ENCODE peak calls at places on chromosomes 12 and 14, in ten cellular contexts. J is HEK293T; I is lung; P is thoracic aorta; L is Caki2; X is CD4-positive, alpha-beta memory T cell; Z is OCI-LY7; U is NAMALWA; D is left ventricle myocardium superior; R is frontal cortex. H is an unnamed sample.
A peak's percentile ranks its signal among the peaks of the same experiment; 100 is the strongest.

GRCh38 chr14:39169541-39169900 is 612 bp downstream of the TRAPPC6B start:
- DNase-seq in J (no peak), I (peak; percentile 51), P (no peak), L (no peak), X (no peak), Z (no peak), U (no peak), D (no peak), R (no peak), H (no peak)

GRCh38 chr12:49626169-49626835 is 2.9 kb downstream of the PRPF40B start:
- DNase-seq in J (no peak), I (no peak), P (no peak), L (peak; percentile 27), X (no peak), Z (no peak), U (peak; percentile 23), D (no peak), R (no peak), H (no peak)

GRCh38 chr12:19898009-19898408 is 458.7 kb downstream of the AEBP2 start:
- DNase-seq in J (no peak), I (no peak), P (no peak), L (no peak), X (no peak), Z (no peak), U (no peak), D (no peak), R (no peak), H (no peak)

GRCh38 chr12:94987806-94988205 is 15.7 kb downstream of the NDUFA12 start:
- DNase-seq in J (no peak), I (no peak), P (no peak), L (no peak), X (peak; percentile 59), Z (no peak), U (no peak), D (no peak), R (no peak), H (no peak)

GRCh38 chr12:43740511-43741100 is 18.0 kb downstream of the PUS7L start:
- DNase-seq in J (no peak), I (no peak), P (no peak), L (no peak), X (no peak), Z (no peak), U (no peak), D (no peak), R (no peak), H (no peak)

GRCh38 chr12:113930249-113930648 is 35.9 kb downstream of the RBM19 start:
- DNase-seq in J (no peak), I (no peak), P (no peak), L (no peak), X (no peak), Z (no peak), U (no peak), D (no peak), R (no peak), H (no peak)

GRCh38 chr14:96192975-96193805 is 11.4 kb upstream of the BDKRB2 start:
- DNase-seq in J (no peak), I (no peak), P (no peak), L (no peak), X (no peak), Z (no peak), U (no peak), D (no peak), R (no peak), H (no peak)

GRCh38 chr14:53638966-53639365 is 317.7 kb downstream of the BMP4 start:
- DNase-seq in J (no peak), I (no peak), P (no peak), L (no peak), X (no peak), Z (no peak), U (no peak), D (peak; percentile 46), R (no peak), H (no peak)

GRCh38 chr12:70122804-70123203 is 120.4 kb upstream of the CNOT2 start:
- DNase-seq in J (no peak), I (no peak), P (no peak), L (no peak), X (no peak), Z (no peak), U (no peak), D (no peak), R (no peak), H (no peak)

GRCh38 chr12:40017488-40017887 is 88.4 kb downstream of the SLC2A13 start:
- DNase-seq in J (no peak), I (no peak), P (no peak), L (no peak), X (no peak), Z (no peak), U (no peak), D (no peak), R (no peak), H (no peak)

GRCh38 chr14:36660736-36661505 is 739 bp upstream of the PAX9 start:
- DNase-seq in J (no peak), I (no peak), P (no peak), L (no peak), X (no peak), Z (peak; percentile 56), U (no peak), D (no peak), R (no peak), H (no peak)

GRCh38 chr14:99881011-99881410 is 87.8 kb downstream of the EML1 start:
- DNase-seq in J (no peak), I (no peak), P (no peak), L (no peak), X (no peak), Z (no peak), U (no peak), D (no peak), R (peak; percentile 21), H (no peak)

GRCh38 chr14:22505751-22506710 is 83.0 kb downstream of the DAD1 start:
- DNase-seq in J (no peak), I (no peak), P (no peak), L (no peak), X (no peak), Z (peak; percentile 66), U (no peak), D (no peak), R (no peak), H (no peak)

GRCh38 chr12:22333751-22334695 is 484 bp downstream of the ST8SIA1 start:
- DNase-seq in J (peak; percentile 26), I (no peak), P (no peak), L (no peak), X (peak; percentile 11), Z (no peak), U (no peak), D (peak; percentile 30), R (no peak), H (peak; percentile 46)

GRCh38 chr14:81211844-81212243 is 8.9 kb downstream of the GTF2A1 start:
- DNase-seq in J (peak; percentile 10), I (no peak), P (no peak), L (no peak), X (peak; percentile 22), Z (peak; percentile 37), U (peak; percentile 71), D (peak; percentile 61), R (no peak), H (no peak)

GRCh38 chr14:31128601-31129526 is 78.7 kb downstream of the HECTD1 start:
- DNase-seq in J (no peak), I (no peak), P (no peak), L (no peak), X (no peak), Z (peak; percentile 55), U (peak; percentile 57), D (no peak), R (no peak), H (no peak)

GRCh38 chr12:113860950-113861349 is 105.2 kb downstream of the RBM19 start:
- DNase-seq in J (no peak), I (no peak), P (no peak), L (peak; percentile 10), X (no peak), Z (no peak), U (no peak), D (no peak), R (no peak), H (no peak)

GRCh38 chr12:62793256-62794217 is 141.4 kb downstream of the PPM1H start:
- DNase-seq in J (peak; percentile 73), I (peak; percentile 82), P (peak; percentile 71), L (peak; percentile 91), X (peak; percentile 57), Z (peak; percentile 64), U (peak; percentile 76), D (peak; percentile 90), R (peak; percentile 60), H (peak; percentile 68)

GRCh38 chr12:113709456-113709855 is 237.8 kb upstream of the LHX5 start:
- DNase-seq in J (no peak), I (no peak), P (no peak), L (no peak), X (no peak), Z (no peak), U (no peak), D (no peak), R (no peak), H (no peak)

GRCh38 chr12:67676624-67677023 is 28.1 kb downstream of the DYRK2 start:
- DNase-seq in J (no peak), I (no peak), P (no peak), L (no peak), X (no peak), Z (no peak), U (no peak), D (no peak), R (no peak), H (no peak)

GRCh38 chr12:63940295-63940997 is 95.9 kb downstream of the SRGAP1 start:
- DNase-seq in J (no peak), I (no peak), P (no peak), L (no peak), X (no peak), Z (no peak), U (no peak), D (no peak), R (no peak), H (no peak)

GRCh38 chr12:77189463-77189862 is 124.1 kb upstream of the E2F7 start:
- DNase-seq in J (no peak), I (no peak), P (no peak), L (no peak), X (no peak), Z (no peak), U (no peak), D (no peak), R (no peak), H (no peak)

GRCh38 chr14:74792249-74793039 is 29.3 kb downstream of the YLPM1 start:
- DNase-seq in J (no peak), I (no peak), P (no peak), L (no peak), X (peak; percentile 31), Z (peak; percentile 16), U (no peak), D (no peak), R (no peak), H (peak; percentile 1)

GRCh38 chr14:68113328-68113930 is 293.9 kb downstream of the RAD51B start:
- DNase-seq in J (no peak), I (no peak), P (no peak), L (no peak), X (no peak), Z (no peak), U (no peak), D (no peak), R (no peak), H (no peak)

GRCh38 chr12:91180162-91180561 is 2.5 kb downstream of the DCN start:
- DNase-seq in J (no peak), I (no peak), P (no peak), L (no peak), X (no peak), Z (no peak), U (no peak), D (no peak), R (no peak), H (no peak)

GRCh38 chr12:4261655-4262054 is 11.9 kb upstream of the CCND2 start:
- DNase-seq in J (no peak), I (no peak), P (no peak), L (no peak), X (no peak), Z (no peak), U (no peak), D (no peak), R (no peak), H (no peak)

GRCh38 chr14:67068246-67068645 is 121.0 kb upstream of the GARIN2 start:
- DNase-seq in J (no peak), I (no peak), P (no peak), L (no peak), X (no peak), Z (no peak), U (no peak), D (no peak), R (no peak), H (no peak)

GRCh38 chr12:4272014-4272975 is 1.3 kb upstream of the CCND2 start:
- DNase-seq in J (peak; percentile 47), I (peak; percentile 78), P (no peak), L (peak; percentile 59), X (peak; percentile 92), Z (peak; percentile 21), U (peak; percentile 61), D (peak; percentile 80), R (peak; percentile 72), H (peak; percentile 96)

H was measured in NT2/D1.